ENCODE peak calls at places on chromosomes 13 and 19, in ten cellular contexts. E is Panc1, B is HL-60, D is A549, G is transverse colon, K is brain microvascular endothelial cell, M is IMR-90, F is fibroblast of lung, P is astrocyte, W is gastrocnemius medialis. Y is an unnamed sample.

GRCh38 chr19:31338069-31338767 is 11.0 kb downstream of the TSHZ3 start:
- DNase-seq in E (no peak), B (no peak), D (peak), G (peak), K (peak), M (peak), F (peak), P (peak), W (no peak), Y (no peak)

GRCh38 chr13:39616087-39616694 is 13.2 kb upstream of the LHFPL6 start:
- DNase-seq in E (no peak), B (peak), D (peak), G (peak), K (peak), M (peak), F (peak), P (peak), W (no peak), Y (peak)

GRCh38 chr13:90686438-90686837 is 661.0 kb upstream of the MIR17HG start:
- DNase-seq in E (no peak), B (no peak), D (peak), G (no peak), K (peak), M (peak), F (peak), P (peak), W (no peak), Y (no peak)

GRCh38 chr19:16922592-16922934 is 33.8 kb downstream of the F2RL3 start:
- DNase-seq in E (no peak), B (no peak), D (no peak), G (no peak), K (no peak), M (no peak), F (no peak), P (no peak), W (no peak), Y (no peak)

GRCh38 chr19:6250909-6251308 is 28.9 kb downstream of the MLLT1 start:
- DNase-seq in E (no peak), B (no peak), D (no peak), G (no peak), K (no peak), M (no peak), F (peak), P (no peak), W (no peak), Y (no peak)

GRCh38 chr19:47541507-47541906 is 26.6 kb upstream of the NAPA start:
- DNase-seq in E (no peak), B (no peak), D (no peak), G (no peak), K (no peak), M (no peak), F (no peak), P (no peak), W (no peak), Y (no peak)

GRCh38 chr13:90396266-90396665 is 951.2 kb upstream of the MIR17HG start:
- DNase-seq in E (no peak), B (no peak), D (no peak), G (no peak), K (no peak), M (no peak), F (no peak), P (no peak), W (no peak), Y (no peak)

GRCh38 chr13:110713981-110714797 is 689 bp downstream of the ING1 start:
- DNase-seq in E (no peak), B (no peak), D (peak), G (peak), K (peak), M (peak), F (peak), P (no peak), W (peak), Y (peak)

GRCh38 chr19:52748336-52748950 is 13.6 kb upstream of the ZNF611 start:
- DNase-seq in E (no peak), B (no peak), D (peak), G (no peak), K (no peak), M (peak), F (peak), P (peak), W (no peak), Y (no peak)

GRCh38 chr19:9565900-9566705 is 18.2 kb downstream of the ZNF121 start:
- DNase-seq in E (no peak), B (no peak), D (peak), G (no peak), K (peak), M (peak), F (peak), P (peak), W (no peak), Y (no peak)

GRCh38 chr19:48102870-48103751 is 7.5 kb downstream of the PLA2G4C start:
- DNase-seq in E (no peak), B (peak), D (peak), G (peak), K (peak), M (peak), F (peak), P (peak), W (no peak), Y (no peak)

GRCh38 chr19:56146904-56147303 is 5.8 kb downstream of the ZNF444 start:
- DNase-seq in E (no peak), B (no peak), D (no peak), G (no peak), K (no peak), M (no peak), F (no peak), P (no peak), W (no peak), Y (no peak)

GRCh38 chr13:77397636-77398035 is 70.7 kb upstream of the MYCBP2 start:
- DNase-seq in E (no peak), B (no peak), D (no peak), G (no peak), K (no peak), M (no peak), F (peak), P (peak), W (no peak), Y (no peak)

DNA sequence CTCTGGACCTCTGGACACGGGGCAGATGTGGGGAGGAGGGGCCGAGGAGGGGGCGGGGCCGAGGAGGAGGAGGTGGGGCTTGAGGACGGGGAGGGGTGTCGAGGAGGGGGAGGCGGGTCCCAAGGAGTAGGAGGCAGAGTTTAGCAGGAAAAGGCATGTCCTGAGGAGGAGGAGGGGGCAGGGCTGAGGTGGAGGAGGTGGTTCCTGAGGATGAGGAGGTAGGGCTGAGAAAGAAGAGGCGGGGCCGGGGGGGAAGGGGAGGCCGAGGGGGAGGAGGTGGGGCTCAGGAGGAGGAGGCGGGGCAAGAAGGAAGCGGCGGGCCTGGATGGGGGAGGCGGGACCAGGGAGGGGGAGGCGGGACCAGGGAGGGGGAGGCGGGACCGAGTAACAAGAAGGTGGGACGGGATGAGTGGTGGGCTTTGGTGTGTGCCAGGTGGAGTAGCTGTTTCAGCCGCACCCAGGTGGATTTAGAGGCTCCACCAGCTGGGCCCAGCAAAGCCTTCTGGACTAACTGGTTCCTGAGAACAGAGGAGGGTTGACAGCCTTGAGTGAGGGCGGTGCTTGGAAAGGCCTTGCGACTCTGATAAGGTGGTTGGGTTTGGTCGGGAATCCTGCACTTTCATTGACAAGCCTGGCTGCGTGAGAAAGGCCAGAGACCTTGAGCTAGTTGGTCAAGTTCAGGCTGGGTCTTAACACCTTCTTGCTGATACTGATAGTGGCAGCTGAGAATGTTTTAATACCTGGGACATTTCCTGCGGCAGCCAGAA is 7.7 kb downstream of the TECR start:
- DNase-seq in E (no peak), B (no peak), D (peak), G (peak), K (peak), M (no peak), F (peak), P (no peak), W (no peak), Y (peak)
- H3K27ac ChIP-seq in E (no peak), B (no peak), D (no peak), G (peak), K (no peak), M (no peak), F (no peak), P (no peak), W (peak), Y (no peak)

GRCh38 chr19:36833430-36833829 is 4.8 kb downstream of the ZNF790 start:
- DNase-seq in E (no peak), B (no peak), D (no peak), G (no peak), K (no peak), M (no peak), F (no peak), P (no peak), W (no peak), Y (no peak)

GRCh38 chr19:36837525-36837901 is 674 bp downstream of the ZNF790 start:
- DNase-seq in E (no peak), B (no peak), D (no peak), G (no peak), K (peak), M (no peak), F (no peak), P (no peak), W (no peak), Y (no peak)

GRCh38 chr19:36838784-36839324 is 667 bp upstream of the ZNF790 start:
- DNase-seq in E (no peak), B (no peak), D (no peak), G (no peak), K (no peak), M (peak), F (no peak), P (peak), W (no peak), Y (no peak)

DNA sequence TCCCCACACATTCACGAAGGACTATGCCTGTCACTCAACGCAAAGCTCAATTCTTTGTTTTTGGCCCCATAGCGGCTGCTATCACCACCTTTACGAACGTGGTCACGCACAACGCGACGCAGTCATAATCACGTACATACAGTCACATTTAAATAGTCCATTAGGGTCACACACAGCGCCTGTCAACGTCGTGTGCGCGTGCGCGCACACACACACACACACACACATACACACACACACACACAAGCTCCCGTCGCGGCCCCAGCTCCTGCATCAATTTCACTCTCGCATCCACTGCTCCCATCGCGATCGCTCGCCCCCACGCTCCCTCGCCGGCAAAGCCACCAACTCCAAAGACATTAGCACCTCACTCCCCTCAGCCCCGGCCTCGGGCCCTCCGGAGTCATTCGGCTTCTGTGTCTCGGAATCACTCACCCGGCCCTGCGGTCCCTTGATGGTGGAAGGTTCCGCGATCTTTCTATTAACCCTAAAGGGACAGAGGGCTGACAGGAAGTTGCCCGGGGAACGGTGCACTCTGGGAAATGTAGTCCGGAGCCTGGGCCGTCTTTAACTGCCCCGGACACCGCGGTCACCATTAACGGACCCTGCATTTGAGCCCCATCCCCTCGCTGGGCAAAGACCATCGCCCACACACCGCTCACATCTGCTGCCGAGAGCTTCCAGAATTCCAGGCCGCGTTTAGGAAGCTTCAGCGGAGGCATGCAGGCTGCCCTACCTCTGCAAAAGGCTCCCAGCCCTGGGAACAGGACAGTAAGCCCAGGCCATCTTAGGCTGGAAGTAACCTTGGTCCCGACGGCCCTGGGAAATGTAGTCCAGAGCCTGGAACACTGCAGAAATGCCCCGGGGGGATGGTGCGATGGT is at the start of gene ZNF790:
- DNase-seq in E (peak), B (peak), D (peak), G (peak), K (peak), M (peak), F (peak), P (peak), W (peak), Y (peak)
- TF ChIP-seq CTCF in E (no peak), B (no peak), D (no peak), G (no peak), K (no peak), M (no peak), F (no peak), P (no peak), W (no peak), Y (no peak)

GRCh38 chr13:93224545-93224944 is 2.1 kb upstream of the GPC6 start:
- DNase-seq in E (no peak), B (no peak), D (peak), G (no peak), K (peak), M (peak), F (no peak), P (peak), W (no peak), Y (no peak)
- H3K27ac ChIP-seq in E (no peak), B (no peak), D (peak), G (no peak), K (no peak), M (no peak), F (no peak), P (peak), W (no peak), Y (no peak)

GRCh38 chr13:31444266-31444862 is 244.6 kb downstream of the B3GLCT start:
- DNase-seq in E (no peak), B (no peak), D (no peak), G (no peak), K (no peak), M (no peak), F (no peak), P (no peak), W (peak), Y (no peak)

GRCh38 chr13:31440132-31440531 is 240.4 kb downstream of the B3GLCT start:
- DNase-seq in E (no peak), B (no peak), D (no peak), G (no peak), K (no peak), M (no peak), F (no peak), P (no peak), W (no peak), Y (no peak)

GRCh38 chr13:31442605-31443004 is 242.8 kb downstream of the B3GLCT start:
- DNase-seq in E (no peak), B (no peak), D (no peak), G (no peak), K (no peak), M (no peak), F (no peak), P (no peak), W (no peak), Y (no peak)

GRCh38 chr13:31437975-31438374 is 238.2 kb downstream of the B3GLCT start:
- DNase-seq in E (no peak), B (no peak), D (no peak), G (no peak), K (no peak), M (no peak), F (no peak), P (no peak), W (no peak), Y (no peak)

GRCh38 chr13:31441804-31442487 is 242.2 kb downstream of the B3GLCT start:
- DNase-seq in E (no peak), B (no peak), D (no peak), G (no peak), K (no peak), M (no peak), F (no peak), P (no peak), W (peak), Y (no peak)
- TF ChIP-seq CTCF in E (no peak), B (no peak), D (no peak), G (no peak), K (no peak), M (no peak), F (no peak), P (no peak), W (no peak), Y (no peak)

DNA sequence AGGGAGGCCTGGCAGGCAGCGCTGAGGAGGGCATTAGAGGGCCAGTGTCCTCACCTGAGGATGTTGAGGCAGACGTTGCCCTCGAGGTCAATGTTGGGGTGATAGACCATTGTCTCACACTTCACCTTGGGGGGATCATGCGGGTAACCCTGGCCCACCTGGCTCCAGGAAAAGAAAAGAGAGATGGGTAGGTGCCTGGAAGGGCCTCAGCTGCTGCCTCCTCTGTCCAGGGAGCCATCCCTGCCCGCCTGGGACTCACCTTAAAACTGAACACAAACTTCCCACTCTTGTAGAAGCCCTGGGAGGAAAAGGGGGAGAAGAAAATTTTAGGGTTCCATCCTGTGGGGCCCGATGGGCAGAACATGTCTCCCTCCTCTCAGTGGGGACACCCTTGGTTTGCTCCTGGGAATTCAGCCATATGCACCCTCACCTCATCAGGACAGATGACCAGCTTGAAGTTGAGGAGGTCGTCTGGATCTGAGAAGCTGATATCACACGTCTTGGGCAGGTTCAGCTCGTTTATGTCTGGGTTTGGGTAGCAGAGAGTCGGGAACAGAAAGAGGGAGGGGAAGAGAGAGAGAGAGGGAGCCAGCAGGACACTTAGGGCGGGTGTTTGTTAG is 1.7 kb downstream of the UBE2M start:
- DNase-seq in E (no peak), B (no peak), D (no peak), G (no peak), K (no peak), M (no peak), F (no peak), P (no peak), W (no peak), Y (no peak)
- H3K27ac ChIP-seq in E (peak), B (peak), D (peak), G (peak), K (no peak), M (no peak), F (peak), P (peak), W (peak), Y (peak)

DNA sequence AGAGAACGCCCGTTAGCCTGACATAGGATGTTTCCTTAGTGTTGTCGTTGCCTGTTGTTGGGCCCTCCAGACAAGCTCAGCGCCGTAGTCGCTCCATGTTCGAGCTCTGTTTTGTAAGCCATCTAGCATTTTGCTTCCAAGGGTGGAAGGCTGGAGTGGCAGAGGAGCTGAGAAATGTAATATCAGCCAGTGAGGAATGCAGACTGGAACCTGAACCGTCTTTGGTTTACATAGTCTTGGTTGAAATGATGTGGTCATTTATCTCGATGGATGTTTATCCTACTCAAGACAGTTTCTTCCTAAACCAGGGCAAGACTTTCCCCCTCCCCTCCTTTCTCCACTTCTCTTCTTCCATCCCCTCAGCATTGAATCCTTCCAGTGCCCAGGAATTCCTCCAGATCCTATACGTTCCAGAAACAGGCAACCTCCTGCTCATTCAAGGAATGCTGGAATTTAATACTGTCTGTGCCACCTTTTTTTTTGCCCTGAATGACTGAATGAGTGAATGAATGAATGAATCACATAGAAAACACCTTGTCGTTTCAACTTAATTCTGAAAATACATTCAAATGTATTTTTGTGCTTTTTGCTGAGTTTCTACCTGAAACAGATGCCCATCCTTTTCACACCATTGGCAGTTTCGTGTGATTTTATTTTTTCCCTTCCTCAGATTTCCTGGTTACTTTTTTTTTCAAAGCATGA is 109.5 kb upstream of the MBNL2 start:
- DNase-seq in E (no peak), B (no peak), D (no peak), G (no peak), K (peak), M (peak), F (no peak), P (no peak), W (no peak), Y (no peak)
- TF ChIP-seq CTCF in E (no peak), B (no peak), D (no peak), G (no peak), K (no peak), M (no peak), F (no peak), P (no peak), W (no peak), Y (no peak)

GRCh38 chr19:44757057-44757734 is 8.7 kb downstream of the BCL3 start:
- DNase-seq in E (no peak), B (no peak), D (no peak), G (peak), K (no peak), M (peak), F (peak), P (peak), W (no peak), Y (peak)
- H3K27ac ChIP-seq in E (peak), B (no peak), D (no peak), G (peak), K (peak), M (peak), F (peak), P (peak), W (peak), Y (peak)

GRCh38 chr13:52010890-52011689 is at the start of gene ATP7B:
- DNase-seq in E (no peak), B (no peak), D (peak), G (peak), K (no peak), M (no peak), F (no peak), P (no peak), W (no peak), Y (no peak)
- TF ChIP-seq CTCF in E (no peak), B (no peak), D (no peak), G (peak), K (peak), M (peak), F (peak), P (peak), W (no peak), Y (no peak)